ENCODE peak calls at places on chromosomes 1 and 21, in five cellular contexts. B, N, L, T and H are unnamed samples. For H3K4me1 and H3K36me3, the result is how much of the 10 kb centered on the place peaks cover.

GRCh38 chr1:236113324-236114032 is 28.9 kb upstream of the GPR137B start:
- DNase-seq in B (no peak), N (no peak), L (no peak), T (no peak), H (no peak)

GRCh38 chr21:43362306-43362927 is 64.5 kb downstream of the SIK1 start:
- DNase-seq in B (peak), N (peak), L (no peak), T (peak), H (no peak)

GRCh38 chr21:39084073-39084472 is 99.2 kb downstream of the PSMG1 start:
- DNase-seq in B (no peak), N (no peak), L (no peak), T (no peak), H (no peak)

GRCh38 chr1:235004840-235005391 is 123.7 kb downstream of the TOMM20 start:
- DNase-seq in B (no peak), N (no peak), L (no peak), T (no peak), H (no peak)

GRCh38 chr1:90133133-90133532 is 138.2 kb downstream of the ZNF326 start:
- DNase-seq in B (peak), N (no peak), L (peak), T (peak), H (peak)

GRCh38 chr1:153220606-153221303 is 3.4 kb downstream of the PRR9 start:
- DNase-seq in B (no peak), N (no peak), L (no peak), T (no peak), H (no peak)

GRCh38 chr1:145927916-145928647 is 798 bp upstream of the RBM8A start:
- DNase-seq in B (no peak), N (no peak), L (no peak), T (peak), H (no peak)

GRCh38 chr1:8789314-8790214 is 27.9 kb downstream of the RERE start:
- DNase-seq in B (peak), N (no peak), L (no peak), T (no peak), H (peak)

GRCh38 chr1:21816602-21817302 is 4.7 kb downstream of the LDLRAD2 start:
- DNase-seq in B (no peak), N (no peak), L (no peak), T (no peak), H (no peak)

GRCh38 chr1:58065520-58065919 is 481.0 kb downstream of the OMA1 start:
- DNase-seq in B (peak), N (no peak), L (no peak), T (no peak), H (peak)

GRCh38 chr1:235617808-235618207 is 31.8 kb downstream of the GNG4 start:
- DNase-seq in B (no peak), N (no peak), L (no peak), T (no peak), H (no peak)

GRCh38 chr1:24022611-24023359 is 42.7 kb upstream of the SRSF10 start:
- DNase-seq in B (no peak), N (peak), L (no peak), T (no peak), H (no peak)

GRCh38 chr1:207962716-207963428 is 51.9 kb upstream of the CD34 start:
- DNase-seq in B (peak), N (peak), L (no peak), T (no peak), H (peak)

GRCh38 chr1:95353185-95353584 is 119.2 kb downstream of the RWDD3 start:
- DNase-seq in B (no peak), N (no peak), L (no peak), T (no peak), H (no peak)

GRCh38 chr1:5639323-5639722 is 352.9 kb downstream of the NPHP4 start:
- DNase-seq in B (no peak), N (no peak), L (no peak), T (no peak), H (no peak)

GRCh38 chr1:153928245-153928644 is 5.5 kb upstream of the GATAD2B start:
- DNase-seq in B (no peak), N (no peak), L (no peak), T (no peak), H (no peak)

GRCh38 chr1:223152399-223152798 is 9.4 kb upstream of the TLR5 start:
- DNase-seq in B (no peak), N (no peak), L (no peak), T (no peak), H (no peak)

GRCh38 chr1:163231385-163231784 is 28.7 kb upstream of the RGS5 start:
- DNase-seq in B (no peak), N (no peak), L (no peak), T (no peak), H (no peak)

GRCh38 chr21:46114963-46115362 is 17.1 kb downstream of the COL6A2 start:
- DNase-seq in B (no peak), N (no peak), L (no peak), T (no peak), H (no peak)

GRCh38 chr1:206455681-206456344 is 14.5 kb upstream of the IKBKE start:
- DNase-seq in B (no peak), N (no peak), L (no peak), T (no peak), H (no peak)

GRCh38 chr1:63807063-63807462 is 33.2 kb downstream of the ROR1 start:
- DNase-seq in B (no peak), N (no peak), L (no peak), T (no peak), H (no peak)

GRCh38 chr1:226903819-226904710 is 33.6 kb downstream of the PSEN2 start:
- DNase-seq in B (no peak), N (no peak), L (no peak), T (no peak), H (no peak)

GRCh38 chr1:246078126-246078887 is 428.8 kb downstream of the SMYD3 start:
- DNase-seq in B (no peak), N (no peak), L (no peak), T (no peak), H (no peak)

GRCh38 chr1:199272107-199272506 is 633.3 kb downstream of the PTPRC start:
- DNase-seq in B (no peak), N (no peak), L (no peak), T (no peak), H (no peak)

GRCh38 chr1:211892577-211892976 is 62.0 kb upstream of the LPGAT1 start:
- DNase-seq in B (no peak), N (no peak), L (no peak), T (no peak), H (no peak)

GRCh38 chr1:154765970-154766369 is 104.1 kb downstream of the KCNN3 start:
- DNase-seq in B (peak), N (no peak), L (no peak), T (no peak), H (no peak)

GRCh38 chr1:47409311-47410085 is 6.6 kb upstream of the FOXE3 start:
- DNase-seq in B (no peak), N (no peak), L (no peak), T (no peak), H (no peak)

GRCh38 chr1:198607714-198608113 is 31.1 kb upstream of the PTPRC start:
- DNase-seq in B (no peak), N (no peak), L (no peak), T (no peak), H (no peak)

GRCh38 chr1:42817440-42817767 is 207 bp upstream of the SVBP start:
- DNase-seq in B (no peak), N (no peak), L (no peak), T (no peak), H (no peak)

GRCh38 chr1:203126866-203127671 is 457 bp upstream of the ADORA1 start:
- DNase-seq in B (no peak), N (no peak), L (no peak), T (no peak), H (no peak)

GRCh38 chr1:27138927-27139326 is 16.0 kb downstream of the SLC9A1 start:
- DNase-seq in B (no peak), N (no peak), L (no peak), T (no peak), H (no peak)
- H3K4me1 ChIP-seq in B (under half), N (half or more), L (under half), T (under half), H (under half)

GRCh38 chr1:44785501-44786137 is 2.4 kb downstream of the BEST4 start:
- DNase-seq in B (no peak), N (no peak), L (no peak), T (no peak), H (no peak)
- H3K4me3 ChIP-seq in B (peak), N (peak), L (peak), T (no peak), H (no peak)

DNA sequence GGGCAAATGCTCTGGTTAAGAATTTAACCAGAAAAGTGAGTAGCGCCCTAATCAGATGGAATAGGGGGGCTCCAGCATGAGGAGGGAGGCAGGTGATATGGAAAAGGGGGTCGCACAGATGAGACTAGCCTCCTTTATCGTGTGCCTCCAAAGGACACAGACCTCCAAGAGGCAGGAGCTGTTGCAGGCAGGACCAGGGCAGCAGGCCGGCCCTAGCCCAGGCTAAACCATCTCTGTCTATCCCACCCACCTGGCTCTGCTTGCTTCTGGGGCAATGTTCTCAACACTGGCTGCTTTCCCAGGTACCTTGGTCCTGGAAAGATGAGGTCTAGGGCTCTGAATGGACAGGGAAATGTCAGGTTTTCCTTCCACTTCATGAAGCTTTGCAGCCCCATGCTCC is 36.3 kb downstream of the C2CD2 start:
- DNase-seq in B (no peak), N (no peak), L (no peak), T (no peak), H (no peak)
- H3K36me3 ChIP-seq in B (under half), N (under half), L (under half), T (under half), H (under half)

DNA sequence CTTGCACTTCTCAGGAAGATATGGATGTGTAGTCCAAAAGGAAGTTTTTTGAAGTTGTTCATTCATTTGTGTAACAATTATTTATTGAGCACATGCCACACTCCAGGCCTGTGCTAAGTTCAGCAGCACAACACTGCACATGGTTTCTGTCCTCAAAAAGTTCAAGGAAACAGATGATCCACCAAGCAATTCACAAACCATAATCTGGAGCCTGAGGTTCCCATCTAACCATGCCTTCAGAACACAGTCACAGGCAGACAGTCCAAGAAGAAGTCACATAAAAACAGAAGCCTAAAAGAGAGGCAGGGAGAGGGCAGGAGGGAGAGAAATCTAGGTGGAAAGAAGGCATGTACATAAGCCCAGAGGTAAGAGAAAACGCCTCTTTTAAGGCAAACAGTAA is 1.9 kb downstream of the CD48 start:
- DNase-seq in B (no peak), N (no peak), L (no peak), T (no peak), H (no peak)
- H3K4me1 ChIP-seq in B (under half), N (under half), L (under half), T (half or more), H (under half)

DNA sequence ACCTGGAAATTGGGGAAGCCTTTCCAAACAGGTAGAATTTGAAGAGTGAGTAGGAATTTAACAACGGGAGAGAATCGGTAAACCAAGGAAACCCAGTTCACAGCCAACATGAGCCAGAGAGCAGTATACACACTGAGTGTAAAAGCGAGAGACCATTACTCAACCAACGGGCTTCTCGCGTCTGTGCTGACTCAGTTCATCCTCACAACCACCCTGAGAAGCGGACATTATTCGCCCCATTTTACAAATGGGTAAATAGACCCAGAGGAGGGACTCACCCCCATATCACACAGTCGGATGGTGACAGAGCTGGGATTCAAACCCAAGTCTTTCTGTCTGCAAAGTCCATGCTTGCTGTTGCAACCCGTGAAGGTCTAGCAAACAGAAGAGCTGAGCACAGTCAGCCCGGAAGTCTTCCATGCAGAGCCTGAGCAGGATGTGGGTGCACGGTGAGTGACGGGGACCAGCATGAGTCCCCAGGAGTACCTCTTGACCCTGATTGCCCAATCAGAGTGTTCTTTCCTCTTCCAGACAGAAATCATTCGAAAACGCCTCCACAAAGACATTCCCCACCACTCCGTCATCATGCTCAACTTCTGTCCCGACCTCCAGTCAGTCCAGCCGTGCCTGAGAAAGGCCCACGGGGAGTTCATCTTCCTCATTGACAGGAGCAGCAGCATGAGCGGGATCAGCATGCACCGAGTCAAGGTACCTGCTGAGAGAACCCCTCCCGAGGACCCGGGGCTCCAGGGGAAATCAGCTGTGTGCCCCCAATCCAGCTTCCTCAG is 32.3 kb downstream of the VWA5B1 start:
- DNase-seq in B (no peak), N (no peak), L (no peak), T (no peak), H (no peak)
- H3K4me3 ChIP-seq in B (no peak), N (no peak), L (no peak), T (no peak), H (no peak)

GRCh38 chr1:87367549-87367948 is 38.9 kb downstream of the LMO4 start:
- DNase-seq in B (no peak), N (no peak), L (no peak), T (no peak), H (no peak)
- H3K36me3 ChIP-seq in B (under half), N (under half), L (under half), T (under half), H (under half)

GRCh38 chr1:38530957-38531356 is 328.6 kb downstream of the RRAGC start:
- DNase-seq in B (no peak), N (no peak), L (no peak), T (no peak), H (no peak)
- H3K4me1 ChIP-seq in B (under half), N (under half), L (under half), T (under half), H (under half)